ENCODE peak calls at places on chromosome 2, in six cellular contexts. L is lower lobe of right lung, O is fibroblast of pulmonary artery, F is right atrium auricular region, H is skeletal muscle cell, N is kidney epithelial cell. G is an unnamed sample.

GRCh38 chr2:2199841-2200240 is 131.2 kb downstream of the MYT1L start:
- DNase-seq in N (no peak), O (no peak), L (no peak), F (no peak), H (no peak), G (no peak)

GRCh38 chr2:128375454-128375853 is 56.8 kb upstream of the HS6ST1 start:
- DNase-seq in N (no peak), F (no peak), H (no peak), L (peak), O (no peak), G (peak)

GRCh38 chr2:12416600-12416999 is 300.1 kb upstream of the TRIB2 start:
- DNase-seq in F (peak), H (no peak), L (peak), O (peak), N (no peak), G (no peak)

GRCh38 chr2:40165503-40165867 is 286.4 kb downstream of the SLC8A1 start:
- DNase-seq in H (no peak), N (no peak), F (peak), O (peak), L (no peak), G (no peak)

GRCh38 chr2:3485166-3485565 is 34.2 kb downstream of the ADI1 start:
- DNase-seq in H (no peak), O (no peak), L (no peak), F (no peak), N (no peak), G (no peak)

GRCh38 chr2:137252934-137253333 is 487.6 kb downstream of the THSD7B start:
- DNase-seq in O (peak), L (no peak), F (no peak), N (no peak), H (no peak), G (no peak)

GRCh38 chr2:238972146-238972445 is 124.2 kb downstream of the TWIST2 start:
- DNase-seq in N (no peak), F (no peak), H (no peak), O (no peak), L (no peak), G (no peak)

GRCh38 chr2:239247401-239248245 is 153.2 kb downstream of the HDAC4 start:
- DNase-seq in O (no peak), N (peak), L (no peak), F (no peak), H (no peak), G (no peak)

GRCh38 chr2:10331033-10331701 is 28.5 kb downstream of the HPCAL1 start:
- DNase-seq in F (no peak), O (peak), H (peak), L (peak), N (no peak), G (no peak)

GRCh38 chr2:165700511-165700910 is 93.5 kb downstream of the GALNT3 start:
- DNase-seq in F (no peak), O (no peak), N (no peak), L (no peak), H (no peak), G (no peak)

GRCh38 chr2:191927319-191927867 is 80.5 kb upstream of the CAVIN2 start:
- DNase-seq in L (peak), H (peak), N (peak), F (no peak), O (peak), G (no peak)

GRCh38 chr2:189940913-189941312 is 121.6 kb downstream of the MSTN start:
- DNase-seq in L (no peak), F (no peak), H (no peak), N (no peak), O (no peak), G (no peak)

GRCh38 chr2:3758906-3759305 is 55.5 kb downstream of the DCDC2C start:
- DNase-seq in L (no peak), F (no peak), N (no peak), O (no peak), H (no peak), G (peak)

GRCh38 chr2:71749671-71750101 is 296.3 kb downstream of the DYSF start:
- DNase-seq in L (no peak), N (no peak), F (no peak), O (no peak), H (no peak), G (no peak)

GRCh38 chr2:159613515-159614336 is 2.6 kb downstream of the BAZ2B start:
- DNase-seq in F (no peak), O (peak), H (no peak), N (no peak), L (no peak), G (no peak)

GRCh38 chr2:159612255-159612901 is 4.0 kb downstream of the BAZ2B start:
- DNase-seq in N (no peak), O (peak), H (no peak), L (no peak), F (no peak), G (no peak)

GRCh38 chr2:159608108-159608507 is 8.2 kb downstream of the BAZ2B start:
- DNase-seq in F (no peak), L (no peak), O (no peak), N (no peak), H (no peak), G (no peak)

GRCh38 chr2:159608723-159609308 is 7.5 kb downstream of the BAZ2B start:
- DNase-seq in H (no peak), L (no peak), F (no peak), O (no peak), N (no peak), G (no peak)

DNA sequence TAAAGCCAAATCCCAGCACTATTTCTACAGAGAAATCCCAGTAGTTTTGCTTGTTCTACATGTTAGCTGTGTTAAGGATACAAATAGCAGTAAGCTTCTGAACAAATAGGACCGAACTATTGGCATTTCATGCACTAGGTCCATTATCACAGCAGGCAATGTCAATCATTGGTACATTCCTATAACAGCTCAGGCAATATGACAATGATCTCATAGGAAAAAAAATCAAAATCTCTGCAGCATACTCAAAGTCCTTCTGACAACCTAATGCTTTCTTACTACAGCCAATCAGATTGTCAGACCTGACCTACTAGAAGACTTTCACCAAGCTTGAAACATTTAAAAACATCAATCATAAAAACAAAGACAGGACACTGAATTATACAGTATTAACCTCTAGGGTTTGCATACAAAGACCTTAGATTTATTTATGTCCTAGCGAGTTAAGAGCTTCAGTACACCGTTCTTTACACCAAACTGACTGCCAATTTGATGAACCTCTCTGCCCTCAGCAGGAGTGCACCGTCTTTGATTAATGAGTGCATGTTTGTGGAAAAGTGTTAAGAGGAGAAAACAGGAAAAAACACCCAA is 6.3 kb downstream of the BAZ2B start:
- DNase-seq in L (no peak), O (no peak), F (no peak), N (no peak), H (no peak), G (no peak)
- H3K4me3 ChIP-seq in L (no peak), O (no peak), F (no peak), N (no peak), H (no peak), G (no peak)

GRCh38 chr2:114753145-114753544 is 310.7 kb downstream of the DPP10 start:
- DNase-seq in O (no peak), N (no peak), F (no peak), L (no peak), H (no peak), G (no peak)
- H3K4me3 ChIP-seq in O (no peak), N (no peak), F (no peak), L (no peak), H (no peak), G (no peak)

GRCh38 chr2:201191132-201191875 is 8.4 kb downstream of the CASP10 start:
- DNase-seq in O (peak), N (no peak), H (no peak), L (no peak), F (no peak), G (no peak)
- H3K4me3 ChIP-seq in O (no peak), N (no peak), H (no peak), L (no peak), F (no peak), G (no peak)

GRCh38 chr2:44172576-44172975 is 3.9 kb downstream of the PPM1B start:
- DNase-seq in F (no peak), O (no peak), H (no peak), N (no peak), L (no peak), G (no peak)
- H3K4me3 ChIP-seq in F (no peak), O (no peak), H (no peak), N (no peak), L (no peak), G (no peak)

DNA sequence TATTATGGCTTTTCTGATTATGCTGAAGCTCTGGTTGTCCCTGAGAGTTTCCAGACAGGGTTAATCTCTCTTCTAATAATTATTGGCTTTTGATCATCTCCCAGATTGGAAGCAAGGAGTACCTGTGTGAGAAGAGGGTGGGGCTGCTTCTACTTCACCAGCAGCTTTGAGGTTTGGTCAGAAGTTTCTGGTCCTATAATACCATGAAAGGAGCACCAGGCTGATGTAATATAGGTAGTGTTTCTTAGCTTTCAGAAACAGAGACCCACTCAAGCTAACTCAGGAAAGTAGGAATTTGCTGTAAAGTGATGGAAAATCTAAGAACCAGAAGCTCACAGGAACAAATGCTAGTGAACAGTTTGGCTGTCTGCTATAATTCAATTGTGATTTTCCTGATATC is 57.6 kb downstream of the SGPP2 start:
- DNase-seq in F (no peak), H (no peak), O (no peak), N (no peak), L (no peak), G (no peak)
- H3K4me3 ChIP-seq in F (no peak), H (no peak), O (no peak), N (no peak), L (no peak), G (no peak)

DNA sequence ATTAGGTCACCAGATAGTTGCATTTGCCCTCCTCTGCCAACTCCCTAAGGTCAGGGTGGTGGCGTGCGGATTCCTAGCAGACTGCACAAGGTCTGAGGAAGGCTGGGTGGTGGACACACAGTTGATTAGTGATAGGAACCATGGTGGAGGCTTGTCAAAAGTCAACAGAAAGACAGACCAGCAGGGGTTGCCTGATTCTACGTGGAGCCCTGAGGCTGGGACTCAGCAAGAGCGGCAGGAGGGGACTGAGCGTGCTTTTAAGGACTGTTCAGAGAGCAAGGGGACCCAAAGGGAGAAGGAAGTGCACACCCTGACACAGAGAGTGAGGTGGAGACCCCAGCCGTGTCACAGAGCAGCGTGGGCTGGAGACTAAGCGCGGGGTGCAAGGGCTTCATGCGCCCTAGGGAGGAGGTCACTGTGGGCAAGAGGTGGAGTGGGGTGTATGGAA is 513.2 kb downstream of the RNF144A start:
- DNase-seq in H (no peak), L (no peak), F (no peak), N (no peak), O (no peak), G (no peak)
- H3K4me3 ChIP-seq in H (no peak), L (peak), F (peak), N (peak), O (no peak), G (peak)

DNA sequence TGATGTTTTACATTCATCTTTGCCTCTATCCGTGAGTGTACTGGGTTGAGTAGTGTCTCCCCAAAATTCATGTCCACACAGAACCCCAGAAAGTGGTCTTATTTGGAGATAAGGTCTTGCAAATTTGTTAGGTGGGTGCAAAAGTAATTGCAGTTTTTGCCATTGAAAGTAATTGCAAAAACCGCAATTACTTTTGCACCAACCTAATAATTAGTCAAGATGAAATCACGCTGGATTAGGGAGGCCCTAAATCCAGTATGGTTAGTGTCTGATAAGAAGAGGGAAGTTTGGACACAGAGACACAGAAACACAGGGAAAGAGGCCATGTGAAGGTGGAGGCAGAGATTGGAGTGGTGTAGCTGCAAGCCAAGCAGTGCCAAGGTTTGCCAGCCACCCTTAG is 57.8 kb upstream of the SPRED2 start:
- DNase-seq in L (no peak), H (no peak), F (no peak), N (no peak), O (no peak), G (no peak)
- H3K4me3 ChIP-seq in L (no peak), H (no peak), F (no peak), N (no peak), O (no peak), G (no peak)